ENCODE peak calls at places on chromosomes 12 and 14, in five cellular contexts. One of them, this sample, is unnamed.

GRCh38 chr12:18224745-18225144 is 36.6 kb upstream of the PIK3C2G start:
- DNase-seq in activated naive CD8-positive, alpha-beta T cell treated with anti-CD3 and anti-CD28 coated beads, Interleukin-2, amount 10 ng/mL, durations not matched to agents 7 days and 5 days: no peak
- DNase-seq in T-helper 1 cell: no peak
- DNase-seq in neural crest cell: no peak
- DNase-seq in nephron progenitor cell: no peak
- DNase-seq in this sample: peak

GRCh38 chr12:1318327-1319031 is 275.9 kb downstream of the FBXL14 start:
- DNase-seq in nephron progenitor cell: peak
- DNase-seq in activated naive CD8-positive, alpha-beta T cell treated with anti-CD3 and anti-CD28 coated beads, Interleukin-2, amount 10 ng/mL, durations not matched to agents 7 days and 5 days: no peak
- DNase-seq in neural crest cell: no peak
- DNase-seq in T-helper 1 cell: no peak
- DNase-seq in this sample: peak

GRCh38 chr12:92696240-92696639 is 6.5 kb upstream of the PLEKHG7 start:
- DNase-seq in nephron progenitor cell: no peak
- DNase-seq in neural crest cell: no peak
- DNase-seq in activated naive CD8-positive, alpha-beta T cell treated with anti-CD3 and anti-CD28 coated beads, Interleukin-2, amount 10 ng/mL, durations not matched to agents 7 days and 5 days: no peak
- DNase-seq in T-helper 1 cell: no peak
- DNase-seq in this sample: no peak

GRCh38 chr14:74140374-74140850 is 55.7 kb downstream of the LIN52 start:
- DNase-seq in nephron progenitor cell: peak
- DNase-seq in activated naive CD8-positive, alpha-beta T cell treated with anti-CD3 and anti-CD28 coated beads, Interleukin-2, amount 10 ng/mL, durations not matched to agents 7 days and 5 days: no peak
- DNase-seq in neural crest cell: no peak
- DNase-seq in T-helper 1 cell: no peak
- DNase-seq in this sample: peak

GRCh38 chr12:124828264-124829007 is 35.2 kb downstream of the SCARB1 start:
- DNase-seq in neural crest cell: no peak
- DNase-seq in T-helper 1 cell: no peak
- DNase-seq in nephron progenitor cell: no peak
- DNase-seq in activated naive CD8-positive, alpha-beta T cell treated with anti-CD3 and anti-CD28 coated beads, Interleukin-2, amount 10 ng/mL, durations not matched to agents 7 days and 5 days: no peak
- DNase-seq in this sample: no peak

GRCh38 chr12:57708296-57708695 is 14.4 kb downstream of the OS9 start:
- DNase-seq in activated naive CD8-positive, alpha-beta T cell treated with anti-CD3 and anti-CD28 coated beads, Interleukin-2, amount 10 ng/mL, durations not matched to agents 7 days and 5 days: no peak
- DNase-seq in nephron progenitor cell: no peak
- DNase-seq in neural crest cell: no peak
- DNase-seq in T-helper 1 cell: no peak
- DNase-seq in this sample: no peak

GRCh38 chr14:89641495-89642162 is 224.6 kb upstream of the FOXN3 start:
- DNase-seq in T-helper 1 cell: no peak
- DNase-seq in activated naive CD8-positive, alpha-beta T cell treated with anti-CD3 and anti-CD28 coated beads, Interleukin-2, amount 10 ng/mL, durations not matched to agents 7 days and 5 days: no peak
- DNase-seq in nephron progenitor cell: no peak
- DNase-seq in neural crest cell: no peak
- DNase-seq in this sample: no peak

GRCh38 chr12:124506145-124506831 is 61.1 kb downstream of the NCOR2 start:
- DNase-seq in nephron progenitor cell: no peak
- DNase-seq in T-helper 1 cell: no peak
- DNase-seq in neural crest cell: no peak
- DNase-seq in activated naive CD8-positive, alpha-beta T cell treated with anti-CD3 and anti-CD28 coated beads, Interleukin-2, amount 10 ng/mL, durations not matched to agents 7 days and 5 days: no peak
- DNase-seq in this sample: peak

GRCh38 chr12:480831-481230 is 21.1 kb downstream of the B4GALNT3 start:
- DNase-seq in nephron progenitor cell: no peak
- DNase-seq in neural crest cell: no peak
- DNase-seq in T-helper 1 cell: no peak
- DNase-seq in activated naive CD8-positive, alpha-beta T cell treated with anti-CD3 and anti-CD28 coated beads, Interleukin-2, amount 10 ng/mL, durations not matched to agents 7 days and 5 days: no peak
- DNase-seq in this sample: no peak

GRCh38 chr12:52568111-52568510 is 5.5 kb downstream of the KRT74 start:
- DNase-seq in neural crest cell: no peak
- DNase-seq in nephron progenitor cell: no peak
- DNase-seq in T-helper 1 cell: no peak
- DNase-seq in activated naive CD8-positive, alpha-beta T cell treated with anti-CD3 and anti-CD28 coated beads, Interleukin-2, amount 10 ng/mL, durations not matched to agents 7 days and 5 days: no peak
- DNase-seq in this sample: no peak

GRCh38 chr14:78902010-78902623 is 731.9 kb downstream of the NRXN3 start:
- DNase-seq in T-helper 1 cell: no peak
- DNase-seq in activated naive CD8-positive, alpha-beta T cell treated with anti-CD3 and anti-CD28 coated beads, Interleukin-2, amount 10 ng/mL, durations not matched to agents 7 days and 5 days: no peak
- DNase-seq in nephron progenitor cell: peak
- DNase-seq in neural crest cell: peak
- DNase-seq in this sample: peak

GRCh38 chr14:90795744-90796143 is 20.5 kb downstream of the TTC7B start:
- DNase-seq in activated naive CD8-positive, alpha-beta T cell treated with anti-CD3 and anti-CD28 coated beads, Interleukin-2, amount 10 ng/mL, durations not matched to agents 7 days and 5 days: no peak
- DNase-seq in T-helper 1 cell: no peak
- DNase-seq in neural crest cell: no peak
- DNase-seq in nephron progenitor cell: no peak
- DNase-seq in this sample: peak

GRCh38 chr14:61528591-61529021 is 166.7 kb upstream of the HIF1A start:
- DNase-seq in activated naive CD8-positive, alpha-beta T cell treated with anti-CD3 and anti-CD28 coated beads, Interleukin-2, amount 10 ng/mL, durations not matched to agents 7 days and 5 days: no peak
- DNase-seq in nephron progenitor cell: no peak
- DNase-seq in neural crest cell: no peak
- DNase-seq in T-helper 1 cell: no peak
- DNase-seq in this sample: no peak

GRCh38 chr12:1779783-1780182 is 40.6 kb upstream of the LRTM2 start:
- DNase-seq in T-helper 1 cell: no peak
- DNase-seq in nephron progenitor cell: no peak
- DNase-seq in neural crest cell: no peak
- DNase-seq in activated naive CD8-positive, alpha-beta T cell treated with anti-CD3 and anti-CD28 coated beads, Interleukin-2, amount 10 ng/mL, durations not matched to agents 7 days and 5 days: no peak
- DNase-seq in this sample: no peak

GRCh38 chr14:56145965-56146364 is 27.8 kb downstream of the PELI2 start:
- DNase-seq in nephron progenitor cell: no peak
- DNase-seq in T-helper 1 cell: no peak
- DNase-seq in activated naive CD8-positive, alpha-beta T cell treated with anti-CD3 and anti-CD28 coated beads, Interleukin-2, amount 10 ng/mL, durations not matched to agents 7 days and 5 days: no peak
- DNase-seq in neural crest cell: no peak
- DNase-seq in this sample: no peak

GRCh38 chr12:59928416-59928815 is 332.6 kb downstream of the SLC16A7 start:
- DNase-seq in T-helper 1 cell: no peak
- DNase-seq in neural crest cell: no peak
- DNase-seq in activated naive CD8-positive, alpha-beta T cell treated with anti-CD3 and anti-CD28 coated beads, Interleukin-2, amount 10 ng/mL, durations not matched to agents 7 days and 5 days: no peak
- DNase-seq in nephron progenitor cell: no peak
- DNase-seq in this sample: no peak

This sample was measured in D341Med.